ENCODE peak calls at places on chromosome 9, in five cellular contexts. O is fibroblast of the aortic adventitia; Z is Caco-2; Y is AG04450; D is activated naive CD8-positive, alpha-beta T cell treated with anti-CD3 and anti-CD28 coated beads, Interleukin-2, amount 50 U/mL, for 24 hours. T is an unnamed sample.

GRCh38 chr9:1337169-1337568 is 287.0 kb downstream of the DMRT2 start:
- DNase-seq in Y (no peak), Z (no peak), O (no peak), D (no peak), T (no peak)

GRCh38 chr9:131310833-131311554 is 21.5 kb downstream of the PLPP7 start:
- DNase-seq in O (no peak), Y (no peak), Z (no peak), D (peak), T (no peak)

GRCh38 chr9:18185196-18185595 is 288.8 kb upstream of the ADAMTSL1 start:
- DNase-seq in O (no peak), Y (no peak), D (no peak), Z (peak), T (no peak)

GRCh38 chr9:127078336-127078735 is 44.1 kb downstream of the ANGPTL2 start:
- DNase-seq in Z (no peak), Y (no peak), D (no peak), O (no peak), T (no peak)

GRCh38 chr9:37246825-37247224 is 126.5 kb downstream of the ZCCHC7 start:
- DNase-seq in Z (no peak), O (no peak), D (no peak), Y (no peak), T (no peak)

GRCh38 chr9:27117489-27118135 is 8.6 kb downstream of the TEK start:
- DNase-seq in D (no peak), Z (no peak), O (peak), Y (no peak), T (peak)

GRCh38 chr9:6757988-6758417 is 230 bp downstream of the KDM4C start:
- DNase-seq in D (no peak), O (no peak), Z (no peak), Y (no peak), T (no peak)

GRCh38 chr9:137221477-137222111 is 446 bp downstream of the RNF208 start:
- DNase-seq in D (no peak), Z (no peak), O (no peak), Y (no peak), T (no peak)

GRCh38 chr9:105879181-105879580 is 184.8 kb downstream of the TMEM38B start:
- DNase-seq in D (no peak), O (no peak), Z (no peak), Y (no peak), T (no peak)

GRCh38 chr9:392103-392502 is 177.4 kb downstream of the DOCK8 start:
- DNase-seq in O (no peak), Z (no peak), D (no peak), Y (no peak), T (no peak)

T was measured in astrocyte.